ENCODE peak calls at places on chromosome 10, in five cellular contexts. F is cardiac fibroblast, B is BE2C, S is PC-9, I is Panc1. Q is an unnamed sample.

GRCh38 chr10:4426866-4427265 is 399.1 kb upstream of the AKR1E2 start:
- DNase-seq in F (no peak), B (no peak), S (no peak), I (no peak), Q (no peak)

GRCh38 chr10:132763545-132763944 is 22.4 kb downstream of the NKX6-2 start:
- DNase-seq in F (no peak), B (no peak), S (no peak), I (no peak), Q (no peak)

GRCh38 chr10:132671171-132672154 is 114.5 kb downstream of the NKX6-2 start:
- DNase-seq in F (no peak), B (no peak), S (no peak), I (no peak), Q (no peak)

GRCh38 chr10:24900888-24901685 is 51.3 kb downstream of the PRTFDC1 start:
- DNase-seq in F (peak), B (no peak), S (no peak), I (no peak), Q (no peak)

GRCh38 chr10:49160110-49160509 is 26.3 kb upstream of the FAM170B start:
- DNase-seq in F (no peak), B (no peak), S (no peak), I (no peak), Q (no peak)

GRCh38 chr10:55400075-55400474 is 599.0 kb upstream of the PCDH15 start:
- DNase-seq in F (peak), B (no peak), S (no peak), I (no peak), Q (no peak)

GRCh38 chr10:133009218-133009954 is 67.0 kb upstream of the CFAP46 start:
- DNase-seq in F (peak), B (no peak), S (peak), I (no peak), Q (no peak)

GRCh38 chr10:128498746-128499145 is 372.5 kb upstream of the MKI67 start:
- DNase-seq in F (no peak), B (no peak), S (no peak), I (no peak), Q (no peak)

GRCh38 chr10:25384618-25385017 is 209.8 kb downstream of the GPR158 start:
- DNase-seq in F (no peak), B (no peak), S (no peak), I (no peak), Q (no peak)

GRCh38 chr10:59623100-59623822 is 86.4 kb downstream of the SLC16A9 start:
- DNase-seq in F (peak), B (no peak), S (no peak), I (no peak), Q (no peak)

GRCh38 chr10:96306516-96306915 is 2.3 kb downstream of the DNTT start:
- DNase-seq in F (no peak), B (peak), S (no peak), I (no peak), Q (no peak)

GRCh38 chr10:92387289-92387940 is 96.4 kb downstream of the MARCHF5 start:
- DNase-seq in F (peak), B (peak), S (no peak), I (no peak), Q (no peak)

GRCh38 chr10:13970967-13971353 is 359.8 kb downstream of the FRMD4A start:
- DNase-seq in F (no peak), B (no peak), S (no peak), I (no peak), Q (no peak)

GRCh38 chr10:89301231-89301630 is 615 bp upstream of the IFIT2 start:
- DNase-seq in F (peak), B (no peak), S (no peak), I (no peak), Q (no peak)

GRCh38 chr10:16832351-16833080 is 15.3 kb upstream of the RSU1 start:
- DNase-seq in F (peak), B (no peak), S (peak), I (no peak), Q (peak)

GRCh38 chr10:102152545-102152890 is 329 bp downstream of the NOLC1 start:
- DNase-seq in F (peak), B (peak), S (no peak), I (no peak), Q (no peak)

GRCh38 chr10:74825371-74826141 is 844 bp upstream of the KAT6B start:
- DNase-seq in F (no peak), B (peak), S (no peak), I (no peak), Q (no peak)

GRCh38 chr10:124416733-124417132 is 2.0 kb downstream of the OAT start:
- DNase-seq in F (peak), B (no peak), S (no peak), I (no peak), Q (no peak)

GRCh38 chr10:9076066-9076465 is 1021.6 kb downstream of the GATA3 start:
- DNase-seq in F (no peak), B (no peak), S (no peak), I (no peak), Q (no peak)

GRCh38 chr10:70722820-70723424 is 50.6 kb downstream of the ADAMTS14 start:
- DNase-seq in F (peak), B (no peak), S (peak), I (peak), Q (peak)

GRCh38 chr10:60480865-60481563 is 91.3 kb upstream of the ANK3 start:
- DNase-seq in F (peak), B (peak), S (peak), I (peak), Q (peak)

GRCh38 chr10:21694646-21695045 is 160.6 kb downstream of the MLLT10 start:
- DNase-seq in F (no peak), B (no peak), S (no peak), I (no peak), Q (no peak)

GRCh38 chr10:123488436-123488835 is 177.7 kb upstream of the GPR26 start:
- DNase-seq in F (no peak), B (no peak), S (no peak), I (no peak), Q (no peak)

GRCh38 chr10:28587270-28587969 is 54.5 kb downstream of the WAC start:
- DNase-seq in F (peak), B (no peak), S (no peak), I (no peak), Q (no peak)

GRCh38 chr10:121155742-121156141 is 304.6 kb downstream of the WDR11 start:
- DNase-seq in F (no peak), B (no peak), S (no peak), I (no peak), Q (no peak)

GRCh38 chr10:77606751-77607150 is 30.9 kb downstream of the KCNMA1 start:
- DNase-seq in F (no peak), B (no peak), S (peak), I (no peak), Q (no peak)

GRCh38 chr10:124033887-124034218 is 59.5 kb downstream of the CHST15 start:
- DNase-seq in F (peak), B (no peak), S (no peak), I (no peak), Q (no peak)

GRCh38 chr10:72086466-72087391 is 1.6 kb downstream of the SPOCK2 start:
- DNase-seq in F (no peak), B (no peak), S (peak), I (no peak), Q (no peak)
- H3K4me3 ChIP-seq in F (no peak), B (no peak), S (no peak), I (no peak), Q (peak)

GRCh38 chr10:46016190-46016589 is 14.2 kb downstream of the NCOA4 start:
- DNase-seq in F (no peak), B (no peak), S (no peak), I (no peak), Q (no peak)
- TF ChIP-seq CTCF in F (no peak), B (no peak), S (no peak), I (no peak), Q (no peak)

GRCh38 chr10:58322835-58323209 is 12.0 kb upstream of the UBE2D1 start:
- DNase-seq in F (no peak), B (no peak), S (no peak), I (no peak), Q (no peak)

GRCh38 chr10:58319599-58319998 is 15.2 kb upstream of the UBE2D1 start:
- DNase-seq in F (no peak), B (no peak), S (no peak), I (no peak), Q (no peak)

GRCh38 chr10:58318346-58318745 is 16.5 kb upstream of the UBE2D1 start:
- DNase-seq in F (peak), B (no peak), S (no peak), I (no peak), Q (no peak)

GRCh38 chr10:58320351-58321065 is 14.3 kb upstream of the UBE2D1 start:
- DNase-seq in F (no peak), B (no peak), S (no peak), I (no peak), Q (no peak)

GRCh38 chr10:58322072-58322834 is 12.6 kb upstream of the UBE2D1 start:
- DNase-seq in F (peak), B (no peak), S (peak), I (no peak), Q (no peak)
- H3K4me3 ChIP-seq in F (no peak), B (no peak), S (peak), I (no peak), Q (no peak)

GRCh38 chr10:103232772-103233488 is 12.8 kb upstream of the RPEL1 start:
- DNase-seq in F (peak), B (no peak), S (peak), I (no peak), Q (no peak)

GRCh38 chr10:103241262-103242011 is 4.2 kb upstream of the RPEL1 start:
- DNase-seq in F (peak), B (peak), S (peak), I (no peak), Q (peak)

GRCh38 chr10:103235775-103236174 is 9.9 kb upstream of the RPEL1 start:
- DNase-seq in F (no peak), B (no peak), S (no peak), I (no peak), Q (no peak)

GRCh38 chr10:103238506-103239252 is 7.0 kb upstream of the RPEL1 start:
- DNase-seq in F (peak), B (no peak), S (peak), I (no peak), Q (no peak)
- TF ChIP-seq CTCF in F (peak), B (peak), S (peak), I (peak), Q (peak)

GRCh38 chr10:71941318-71941717 is 22.9 kb upstream of the CHST3 start:
- DNase-seq in F (no peak), B (no peak), S (no peak), I (no peak), Q (no peak)
- H3K4me3 ChIP-seq in F (no peak), B (no peak), S (no peak), I (no peak), Q (peak)

DNA sequence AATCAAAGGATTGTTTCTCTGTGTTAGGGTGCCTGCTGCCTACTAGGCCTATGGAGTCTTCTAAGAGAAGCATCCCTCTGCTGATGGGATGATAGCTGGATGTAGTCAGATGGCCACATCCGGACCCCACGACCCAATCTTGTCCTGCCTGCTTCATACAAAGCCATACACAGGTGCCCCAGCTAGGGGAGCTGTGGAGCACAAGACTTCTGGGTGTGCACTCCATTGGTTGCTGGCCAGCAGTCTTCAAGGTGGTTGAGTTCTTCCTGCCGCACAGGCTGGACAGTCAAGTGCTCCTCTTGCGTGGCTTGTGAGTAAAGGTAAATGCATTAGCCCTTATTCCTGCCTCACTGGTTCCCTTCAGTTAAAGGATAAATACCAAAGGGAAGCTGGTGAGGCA is 120.2 kb downstream of the TEX36 start:
- DNase-seq in F (no peak), B (no peak), S (no peak), I (no peak), Q (no peak)
- TF ChIP-seq CTCF in F (no peak), B (peak), S (no peak), I (no peak), Q (peak)

DNA sequence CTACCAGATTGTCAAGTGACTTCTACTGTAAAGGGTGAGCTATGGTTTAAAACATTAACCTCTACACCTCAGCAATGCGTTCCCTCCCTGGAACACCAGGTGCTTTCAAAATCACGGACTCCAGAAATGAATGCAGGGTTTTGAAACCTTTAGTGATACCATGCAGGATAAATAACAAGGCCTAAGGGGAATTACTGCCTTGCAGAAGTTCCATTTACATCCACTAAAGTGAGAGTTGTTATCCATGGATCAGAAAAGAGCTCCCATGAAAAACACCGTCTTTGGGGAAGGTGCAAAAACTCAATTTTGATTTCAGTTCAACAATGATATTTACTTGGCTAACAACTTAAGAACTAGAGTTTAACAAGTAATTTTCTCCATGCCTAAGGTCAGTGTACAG is 4.0 kb downstream of the FZD8 start:
- DNase-seq in F (no peak), B (no peak), S (no peak), I (no peak), Q (no peak)
- H3K4me3 ChIP-seq in F (no peak), B (no peak), S (no peak), I (no peak), Q (no peak)

Q was measured in epithelial cell of proximal tubule.